ENCODE peak calls at places on chromosomes 7 and 10, in four cellular contexts. T is GM12865; H is fibroblast of lung; B is CD8-positive, alpha-beta T cell. R is an unnamed sample.

GRCh38 chr10:131692686-131693334 is 208.0 kb upstream of the PPP2R2D start:
- DNase-seq in H (no peak), T (no peak), B (no peak), R (no peak)

GRCh38 chr10:130542761-130543160 is 406.6 kb downstream of the GLRX3 start:
- DNase-seq in H (no peak), T (no peak), B (no peak), R (no peak)

GRCh38 chr10:113313048-113313611 is 239.7 kb upstream of the HABP2 start:
- DNase-seq in H (no peak), T (no peak), B (no peak), R (no peak)

GRCh38 chr10:46096426-46096825 is 50.4 kb upstream of the MSMB start:
- DNase-seq in B (no peak), H (no peak), T (no peak), R (no peak)

GRCh38 chr7:98439484-98439883 is 38.6 kb upstream of the BAIAP2L1 start:
- DNase-seq in H (no peak), B (no peak), T (no peak), R (no peak)

GRCh38 chr10:125122566-125122965 is 37.8 kb downstream of the CTBP2 start:
- DNase-seq in H (no peak), B (no peak), T (no peak), R (no peak)

GRCh38 chr10:117860823-117861222 is 185.9 kb downstream of the RAB11FIP2 start:
- DNase-seq in H (no peak), B (no peak), T (peak; percentile 45), R (peak; percentile 10)

GRCh38 chr7:149729586-149729982 is 43.8 kb downstream of the ZNF467 start:
- DNase-seq in T (no peak), B (no peak), H (no peak), R (no peak)

GRCh38 chr10:78335691-78336401 is 302.2 kb downstream of the RPS24 start:
- DNase-seq in T (no peak), B (peak; percentile 4), H (peak; percentile 85), R (peak; percentile 89)

GRCh38 chr10:118629211-118629610 is 33.8 kb upstream of the PRLHR start:
- DNase-seq in T (no peak), B (no peak), H (no peak), R (no peak)

GRCh38 chr10:82625497-82626151 is 750.6 kb downstream of the NRG3 start:
- DNase-seq in H (no peak), T (no peak), B (no peak), R (no peak)

GRCh38 chr7:21944616-21945373 is 904 bp downstream of the CDCA7L start:
- DNase-seq in T (peak; percentile 63), H (no peak), B (peak; percentile 30), R (peak; percentile 30)

GRCh38 chr7:16915405-16915804 is 33.6 kb upstream of the AGR3 start:
- DNase-seq in B (no peak), T (no peak), H (peak; percentile 78), R (no peak)

GRCh38 chr7:21972397-21972784 is 26.7 kb upstream of the CDCA7L start:
- DNase-seq in B (no peak), T (no peak), H (no peak), R (no peak)

GRCh38 chr10:69847458-69847857 is 45.8 kb downstream of the COL13A1 start:
- DNase-seq in H (no peak), T (no peak), B (no peak), R (no peak)

GRCh38 chr10:101565936-101566332 is 22.1 kb downstream of the POLL start:
- DNase-seq in H (no peak), B (no peak), T (no peak), R (no peak)

DNA sequence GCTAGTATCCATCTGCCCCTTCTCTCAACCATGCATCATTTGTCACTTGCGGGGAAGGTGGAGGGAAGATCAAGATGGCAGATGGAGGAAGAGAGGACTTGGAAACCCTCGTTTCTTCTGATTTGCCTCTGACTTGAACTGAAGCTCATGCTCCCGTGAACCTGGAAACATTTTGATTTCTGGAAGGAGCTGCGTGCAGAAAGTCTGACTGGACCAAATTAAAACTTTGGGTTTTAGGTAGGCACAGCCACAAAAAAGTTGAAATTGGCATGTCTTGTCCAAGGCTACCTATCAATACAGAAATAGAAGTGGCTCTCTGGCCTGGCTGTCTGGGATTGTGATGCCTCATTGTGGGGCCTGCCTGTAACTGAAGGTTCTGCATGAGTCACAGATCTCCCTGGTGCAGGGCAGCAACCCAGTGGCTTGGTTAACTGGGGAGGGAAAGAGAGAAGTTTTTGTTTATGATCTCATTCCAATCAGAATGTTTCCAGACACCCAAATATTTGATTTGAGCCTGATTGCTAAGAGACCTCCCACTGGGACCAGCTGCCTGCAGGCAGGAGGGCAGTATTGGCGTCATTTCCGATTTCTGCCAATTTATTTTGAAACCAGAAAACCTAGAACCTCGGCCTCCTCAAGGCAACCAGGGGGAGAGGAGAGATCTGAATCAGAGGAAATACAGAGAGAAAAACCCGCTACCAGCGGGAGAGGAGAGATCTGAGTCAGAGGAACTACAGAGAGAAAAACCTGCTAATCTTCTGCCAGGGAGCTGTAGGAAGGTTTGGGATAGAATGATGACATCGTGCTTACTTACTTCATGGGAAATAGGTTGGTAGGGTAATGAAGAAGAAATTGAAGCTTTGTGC is 363.6 kb downstream of the ANKRD30A start:
- DNase-seq in T (peak; percentile 31), H (no peak), B (no peak), R (peak; percentile 12)
- H3K4me3 ChIP-seq in T (no peak overlapping the region), H (no peak overlapping the region), B (no peak overlapping the region), R (no peak overlapping the region)

DNA sequence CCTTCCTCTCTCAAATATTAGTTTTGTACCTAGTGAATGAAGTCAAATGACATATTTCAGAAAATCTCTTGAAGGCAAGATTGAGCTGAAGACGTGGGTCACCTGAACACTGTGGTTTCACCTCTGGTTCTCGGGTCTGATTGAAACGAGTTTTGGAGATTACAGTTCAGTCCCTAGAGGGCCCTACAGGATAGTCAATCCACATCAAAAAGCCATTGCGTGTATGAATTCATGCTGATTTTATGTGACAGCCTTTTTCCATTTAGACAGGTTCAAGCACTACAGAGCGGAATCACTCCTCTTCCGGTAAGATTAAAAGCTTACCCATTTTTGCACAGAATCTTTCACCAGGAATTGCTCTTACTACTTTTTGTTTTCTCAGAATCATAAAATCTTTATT is 62.2 kb downstream of the VIM start:
- DNase-seq in T (peak; percentile 4), H (peak; percentile 46), B (no peak), R (peak; percentile 5)
- TF ChIP-seq CTCF in T (no peak), H (peak; percentile 37), B (no peak), R (peak; percentile 55)

GRCh38 chr10:84406592-84406991 is 78.2 kb downstream of the CCSER2 start:
- DNase-seq in B (no peak), H (no peak), T (no peak), R (no peak)

GRCh38 chr10:84416245-84416555 is 87.8 kb downstream of the CCSER2 start:
- DNase-seq in H (no peak), B (no peak), T (no peak), R (no peak)

GRCh38 chr10:84407390-84408049 is 79.1 kb downstream of the CCSER2 start:
- DNase-seq in B (no peak), H (no peak), T (no peak), R (no peak)

GRCh38 chr10:84415539-84416244 is 87.3 kb downstream of the CCSER2 start:
- DNase-seq in B (no peak), T (no peak), H (no peak), R (no peak)

DNA sequence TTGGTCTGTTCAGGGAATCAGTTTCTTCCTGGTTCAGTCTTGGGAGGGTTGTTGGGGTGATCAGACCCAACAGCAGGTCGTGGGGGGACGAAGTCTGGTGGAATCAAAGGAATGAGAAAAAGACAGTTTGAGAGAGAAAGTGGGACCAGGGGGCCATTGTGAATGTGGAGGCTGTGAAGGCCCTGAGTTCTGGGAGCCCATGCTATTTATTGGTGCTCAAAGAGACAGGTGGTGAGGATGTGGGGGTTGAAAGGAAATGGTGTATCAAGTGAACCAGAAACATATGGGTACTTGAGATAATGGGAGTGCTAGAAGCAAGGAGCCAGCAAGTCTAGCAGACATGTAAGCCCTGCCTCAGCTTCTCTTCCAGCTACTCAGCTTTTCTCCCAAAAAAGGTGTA is 84.1 kb downstream of the CCSER2 start:
- DNase-seq in B (no peak), T (no peak), H (no peak), R (no peak)
- H3K4me3 ChIP-seq in B (no peak overlapping the region), T (no peak overlapping the region), H (no peak overlapping the region), R (no peak overlapping the region)

DNA sequence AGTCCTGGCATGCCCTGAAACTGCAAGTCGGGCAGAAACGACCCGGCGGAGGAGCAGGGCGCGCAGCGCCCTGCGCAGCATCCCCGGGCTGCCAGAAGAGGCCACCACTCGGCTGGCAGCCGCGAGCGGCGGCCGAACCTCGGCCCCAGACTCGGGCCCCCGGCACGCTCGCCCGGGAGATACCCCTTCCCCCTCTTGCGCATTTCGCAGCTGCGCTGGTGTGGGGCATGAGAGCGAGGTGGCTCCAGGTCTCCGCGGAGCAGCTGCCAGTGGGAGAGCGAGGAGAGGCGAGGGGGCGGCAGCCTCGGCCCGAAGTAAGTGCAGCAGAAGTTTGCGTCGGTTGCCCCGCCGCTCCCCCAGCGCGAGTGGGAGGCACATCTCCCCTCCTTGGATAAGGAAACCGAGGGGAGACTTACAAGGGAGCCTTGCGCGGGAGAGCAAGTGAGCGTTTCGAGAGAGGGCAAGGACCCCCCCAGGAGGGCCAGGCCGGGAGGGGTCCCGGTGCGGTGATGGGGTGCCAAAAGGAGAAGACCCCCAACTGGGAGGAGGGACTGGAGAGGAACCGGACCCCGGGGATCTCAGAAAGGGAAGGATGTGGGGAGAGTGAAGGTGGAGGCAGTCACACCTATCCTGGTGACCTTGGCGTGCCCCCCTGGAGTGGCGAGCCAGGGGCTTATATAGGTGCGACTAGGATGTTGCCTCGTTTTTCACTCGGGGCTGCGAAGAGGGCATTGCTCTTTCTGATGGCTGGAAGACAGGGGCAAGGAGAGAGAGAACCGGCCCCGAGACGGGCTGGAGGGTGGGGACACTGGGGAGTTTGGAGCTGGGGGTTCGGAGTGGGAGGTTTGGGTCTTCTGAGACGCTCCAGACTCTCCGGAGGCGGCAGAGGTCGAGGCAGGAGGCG is 256.3 kb downstream of the OTUD1 start:
- DNase-seq in H (no peak), B (no peak), T (no peak), R (no peak)
- TF ChIP-seq CTCF in H (no peak), B (no peak), T (no peak), R (no peak)

GRCh38 chr7:155358066-155358947 is 60.6 kb downstream of the INSIG1 start:
- DNase-seq in H (no peak), B (no peak), T (no peak), R (no peak)
- H3K4me3 ChIP-seq in H (no peak overlapping the region), B (no peak overlapping the region), T (no peak overlapping the region), R (no peak overlapping the region)

GRCh38 chr7:95047291-95047690 is 139.9 kb downstream of the PPP1R9A start:
- DNase-seq in B (no peak), T (no peak), H (no peak), R (no peak)

GRCh38 chr7:95046494-95047240 is 139.3 kb downstream of the PPP1R9A start:
- DNase-seq in T (no peak), B (no peak), H (no peak), R (no peak)

GRCh38 chr7:95045236-95045923 is 138.0 kb downstream of the PPP1R9A start:
- DNase-seq in H (peak; percentile 49), B (no peak), T (peak; percentile 27), R (no peak)
- TF ChIP-seq CTCF in H (peak; percentile 38), B (no peak), T (no peak), R (peak; percentile 34)

GRCh38 chr7:77699056-77699455 is 2.8 kb downstream of the RSBN1L start:
- DNase-seq in H (no peak), T (peak; percentile 78), B (no peak), R (no peak)
- H3K4me3 ChIP-seq in H (peak overlapping the region; percentile 3), T (peak overlapping the region; percentile 91), B (peak overlapping the region; percentile 9), R (peak overlapping the region; percentile 99)

R was measured in Panc1.